ENCODE peak calls at places on chromosome 20, in four cellular contexts. T, O, D and J are unnamed samples.

GRCh38 chr20:62808211-62808865 is 3.7 kb downstream of the OGFR start:
- DNase-seq in O (peak; percentile 68), D (peak; percentile 61), T (no peak), J (no peak)

GRCh38 chr20:52959125-52959524 is 13.0 kb upstream of the TSHZ2 start:
- DNase-seq in T (peak; percentile 79), O (no peak), D (peak; percentile 95), J (peak; percentile 92)

GRCh38 chr20:38046572-38046971 is 13.0 kb downstream of the RPRD1B start:
- DNase-seq in O (no peak), D (no peak), T (no peak), J (no peak)

GRCh38 chr20:33915726-33916331 is 77.9 kb upstream of the RALY start:
- DNase-seq in T (peak; percentile 88), O (no peak), D (no peak), J (no peak)

GRCh38 chr20:50296450-50297375 is 106.1 kb downstream of the CEBPB start:
- DNase-seq in D (peak; percentile 24), T (no peak), O (no peak), J (no peak)

GRCh38 chr20:38177201-38177600 is 12.1 kb upstream of the TGM2 start:
- DNase-seq in D (no peak), T (no peak), O (no peak), J (no peak)

GRCh38 chr20:40431611-40432010 is 257.4 kb downstream of the MAFB start:
- DNase-seq in O (no peak), D (no peak), T (no peak), J (no peak)

GRCh38 chr20:10466325-10466724 is 31.2 kb downstream of the SLX4IP start:
- DNase-seq in D (no peak), T (peak; percentile 34), O (no peak), J (no peak)

GRCh38 chr20:3231116-3231515 is 7.9 kb downstream of the SLC4A11 start:
- DNase-seq in T (no peak), D (no peak), O (no peak), J (no peak)

GRCh38 chr20:44017211-44017610 is 102.6 kb downstream of the TOX2 start:
- DNase-seq in D (no peak), O (no peak), T (no peak), J (no peak)

GRCh38 chr20:44074252-44075151 is 112.5 kb downstream of the JPH2 start:
- DNase-seq in D (no peak), O (no peak), T (no peak), J (peak; percentile 10)

GRCh38 chr20:20492521-20493334 is 124.8 kb downstream of the INSM1 start:
- DNase-seq in O (peak; percentile 77), T (no peak), D (no peak), J (peak; percentile 72)

GRCh38 chr20:62704341-62704948 is 4.2 kb upstream of the NTSR1 start:
- DNase-seq in D (peak; percentile 99), O (peak; percentile 30), T (peak; percentile 94), J (peak; percentile 10)

GRCh38 chr20:25580711-25581110 is 4.6 kb downstream of the NINL start:
- DNase-seq in D (no peak), T (no peak), O (no peak), J (no peak)

GRCh38 chr20:3047486-3048419 is 1.9 kb downstream of the MRPS26 start:
- DNase-seq in D (no peak), T (no peak), O (no peak), J (no peak)

GRCh38 chr20:52200870-52201269 is 9.3 kb upstream of the ZFP64 start:
- DNase-seq in T (no peak), D (peak; percentile 68), O (no peak), J (no peak)

GRCh38 chr20:38298768-38299288 is 5.1 kb upstream of the BPI start:
- DNase-seq in O (peak; percentile 72), T (no peak), D (no peak), J (no peak)

GRCh38 chr20:24781061-24781980 is 167.7 kb upstream of the CST7 start:
- DNase-seq in T (no peak), O (peak; percentile 61), D (peak; percentile 27), J (no peak)

GRCh38 chr20:37356387-37356786 is 10.4 kb downstream of the SRC start:
- DNase-seq in D (no peak), O (peak; percentile 52), T (no peak), J (no peak)

GRCh38 chr20:60697252-60697651 is 554.8 kb upstream of the CDH4 start:
- DNase-seq in D (no peak), T (no peak), O (no peak), J (no peak)

GRCh38 chr20:57335392-57335791 is 5.8 kb downstream of the SPO11 start:
- DNase-seq in T (no peak), D (no peak), O (no peak), J (no peak)

GRCh38 chr20:7627734-7628663 is 312.3 kb downstream of the HAO1 start:
- DNase-seq in O (no peak), T (no peak), D (no peak), J (no peak)

GRCh38 chr20:45105317-45105716 is 4.4 kb upstream of the KCNS1 start:
- DNase-seq in O (no peak), T (no peak), D (no peak), J (no peak)

GRCh38 chr20:36997121-36997520 is 45.6 kb upstream of the SAMHD1 start:
- DNase-seq in T (no peak), O (no peak), D (no peak), J (no peak)

GRCh38 chr20:4136078-4136966 is 121.0 kb upstream of the RNF24 start:
- DNase-seq in O (no peak), T (no peak), D (no peak), J (no peak)

GRCh38 chr20:37301120-37301519 is 11.7 kb downstream of the MANBAL start:
- DNase-seq in O (no peak), D (no peak), T (no peak), J (no peak)

GRCh38 chr20:48702388-48703041 is 125.3 kb downstream of the PREX1 start:
- DNase-seq in T (no peak), D (no peak), O (peak; percentile 34), J (no peak)

GRCh38 chr20:32474009-32474716 is 111.0 kb downstream of the NOL4L start:
- DNase-seq in D (no peak), O (no peak), T (no peak), J (no peak)

GRCh38 chr20:56893206-56893605 is 264.1 kb downstream of the TFAP2C start:
- DNase-seq in D (no peak), O (no peak), T (no peak), J (no peak)

GRCh38 chr20:12740647-12741046 is 268.1 kb upstream of the SPTLC3 start:
- DNase-seq in O (no peak), T (no peak), D (no peak), J (no peak)

GRCh38 chr20:44052166-44052565 is 134.8 kb downstream of the JPH2 start:
- DNase-seq in O (no peak), T (no peak), D (no peak), J (no peak)

GRCh38 chr20:3971145-3971544 is 44.2 kb downstream of the RNF24 start:
- DNase-seq in D (no peak), T (no peak), O (no peak), J (no peak)

GRCh38 chr20:58596244-58597010 is 54.7 kb upstream of the STX16 start:
- DNase-seq in D (no peak), T (no peak), O (no peak), J (no peak)